ENCODE peak calls at places on chromosomes 7 and 10, in five cellular contexts. R is brain microvascular endothelial cell, D is cardiac muscle cell, G is LNCaP clone FGC, F is heart right ventricle. B is an unnamed sample.

GRCh38 chr7:96330193-96330592 is 8.3 kb upstream of the SLC25A13 start:
- DNase-seq in G (no peak), F (no peak), D (no peak), R (no peak), B (no peak)

GRCh38 chr7:106180721-106181120 is 68.6 kb upstream of the SYPL1 start:
- DNase-seq in G (no peak), D (no peak), R (no peak), F (no peak), B (no peak)

GRCh38 chr7:39847227-39847626 is 102.8 kb upstream of the CDK13 start:
- DNase-seq in R (peak; percentile 25), F (no peak), D (peak; percentile 44), G (no peak), B (no peak)

GRCh38 chr7:16644987-16645592 is 464 bp downstream of the ANKMY2 start:
- DNase-seq in R (no peak), D (peak; percentile 43), F (peak; percentile 43), G (no peak), B (peak; percentile 38)

GRCh38 chr10:88934900-88935672 is 17.5 kb downstream of the ACTA2 start:
- DNase-seq in G (peak; percentile 75), D (peak; percentile 86), R (peak; percentile 59), F (peak; percentile 46), B (peak; percentile 92)

GRCh38 chr10:72697711-72698110 is 5.8 kb downstream of the MCU start:
- DNase-seq in D (peak; percentile 42), R (no peak), F (no peak), G (no peak), B (peak; percentile 44)

GRCh38 chr7:49001610-49002033 is 77.3 kb downstream of the CDC14C start:
- DNase-seq in G (peak; percentile 28), D (peak; percentile 2), R (no peak), F (no peak), B (peak; percentile 0)

GRCh38 chr7:27207348-27207985 is 7.6 kb upstream of the HOXA13 start:
- DNase-seq in D (no peak), G (no peak), R (no peak), F (no peak), B (no peak)

GRCh38 chr10:7260412-7260900 is 150.4 kb downstream of the SFMBT2 start:
- DNase-seq in G (peak; percentile 40), F (no peak), R (peak; percentile 45), D (peak; percentile 98), B (peak; percentile 100)

GRCh38 chr7:28112883-28113540 is 67.6 kb downstream of the JAZF1 start:
- DNase-seq in D (peak; percentile 75), G (no peak), R (peak; percentile 38), F (no peak), B (peak; percentile 46)

GRCh38 chr7:29285451-29285807 is 90.9 kb downstream of the CHN2 start:
- DNase-seq in D (peak; percentile 94), R (peak; percentile 96), F (no peak), G (no peak), B (peak; percentile 88)

GRCh38 chr7:66279912-66280311 is 74.8 kb downstream of the TPST1 start:
- DNase-seq in R (no peak), D (no peak), G (no peak), F (no peak), B (no peak)

GRCh38 chr10:71845410-71846406 is 5.3 kb downstream of the PSAP start:
- DNase-seq in D (peak; percentile 47), F (no peak), G (no peak), R (no peak), B (no peak)

DNA sequence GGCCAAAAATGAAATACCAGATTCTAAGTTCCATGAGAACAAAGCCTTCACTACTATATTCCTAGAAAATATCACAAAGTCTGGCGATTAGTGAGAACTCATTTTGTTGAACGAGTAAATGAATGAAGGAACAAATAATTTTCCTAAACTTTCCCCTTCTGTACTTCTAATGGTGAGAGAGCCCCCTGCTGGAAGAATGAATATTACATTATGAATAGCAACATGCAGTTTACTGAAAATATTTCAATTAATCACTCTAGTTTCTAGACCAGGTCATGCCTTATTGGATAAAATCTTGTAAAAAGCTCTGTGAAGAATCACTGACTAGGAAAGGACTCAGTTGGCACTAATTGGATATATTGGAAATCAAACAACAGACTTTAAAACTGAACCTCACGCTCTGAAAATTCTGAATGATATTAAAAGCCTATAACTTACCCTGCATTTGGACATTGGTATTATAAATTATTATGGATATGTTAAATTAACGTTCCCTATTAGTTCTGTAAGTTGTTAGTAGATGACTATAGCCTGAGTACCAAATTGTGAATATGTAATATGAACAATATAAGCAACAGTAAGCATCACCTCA is 32.4 kb upstream of the MTPN start:
- DNase-seq in R (peak; percentile 8), D (peak; percentile 68), G (no peak), F (no peak), B (peak; percentile 73)
- TF ChIP-seq CTCF in R (peak; percentile 31), D (peak; percentile 55), G (peak; percentile 55), F (peak; percentile 83), B (peak; percentile 53)

GRCh38 chr10:14837756-14838581 is at the start of the genes CDNF, HSPA14 and MSANTD7:
- DNase-seq in R (peak; percentile 98), D (peak; percentile 100), G (peak; percentile 98), F (peak; percentile 100), B (peak; percentile 99)
- H3K4me3 ChIP-seq in R (peak within 1 kb of the TSS; percentile 95), D (peak within 1 kb of the TSS; percentile 92), G (peak within 1 kb of the TSS; percentile 95), F (peak within 1 kb of the TSS; percentile 80), B (peak within 1 kb of the TSS; percentile 99)

GRCh38 chr7:82229164-82229563 is 214.4 kb downstream of the CACNA2D1 start:
- DNase-seq in R (no peak), D (no peak), F (no peak), G (no peak), B (no peak)

GRCh38 chr7:82230826-82231581 is 212.6 kb downstream of the CACNA2D1 start:
- DNase-seq in G (no peak), R (no peak), D (no peak), F (no peak), B (no peak)

GRCh38 chr7:82235710-82236109 is 207.9 kb downstream of the CACNA2D1 start:
- DNase-seq in G (no peak), R (no peak), D (peak; percentile 13), F (no peak), B (peak; percentile 64)

GRCh38 chr7:82234457-82235049 is 209.0 kb downstream of the CACNA2D1 start:
- DNase-seq in D (peak; percentile 65), G (no peak), R (no peak), F (no peak), B (peak; percentile 71)
- TF ChIP-seq CTCF in D (peak; percentile 58), G (peak; percentile 60), R (peak; percentile 42), F (peak; percentile 71), B (peak; percentile 45)

GRCh38 chr7:44881066-44881600 is 4.2 kb downstream of the PURB start:
- DNase-seq in D (peak; percentile 40), R (no peak), G (no peak), F (no peak), B (peak; percentile 40)

GRCh38 chr7:44883961-44884360 is 1.4 kb downstream of the PURB start:
- DNase-seq in D (no peak), G (no peak), F (no peak), R (no peak), B (no peak)

GRCh38 chr7:44882899-44883298 is 2.4 kb downstream of the PURB start:
- DNase-seq in F (no peak), G (no peak), R (no peak), D (no peak), B (no peak)

GRCh38 chr7:44881610-44882009 is 3.7 kb downstream of the PURB start:
- DNase-seq in F (no peak), R (peak; percentile 36), G (no peak), D (peak; percentile 83), B (peak; percentile 77)

DNA sequence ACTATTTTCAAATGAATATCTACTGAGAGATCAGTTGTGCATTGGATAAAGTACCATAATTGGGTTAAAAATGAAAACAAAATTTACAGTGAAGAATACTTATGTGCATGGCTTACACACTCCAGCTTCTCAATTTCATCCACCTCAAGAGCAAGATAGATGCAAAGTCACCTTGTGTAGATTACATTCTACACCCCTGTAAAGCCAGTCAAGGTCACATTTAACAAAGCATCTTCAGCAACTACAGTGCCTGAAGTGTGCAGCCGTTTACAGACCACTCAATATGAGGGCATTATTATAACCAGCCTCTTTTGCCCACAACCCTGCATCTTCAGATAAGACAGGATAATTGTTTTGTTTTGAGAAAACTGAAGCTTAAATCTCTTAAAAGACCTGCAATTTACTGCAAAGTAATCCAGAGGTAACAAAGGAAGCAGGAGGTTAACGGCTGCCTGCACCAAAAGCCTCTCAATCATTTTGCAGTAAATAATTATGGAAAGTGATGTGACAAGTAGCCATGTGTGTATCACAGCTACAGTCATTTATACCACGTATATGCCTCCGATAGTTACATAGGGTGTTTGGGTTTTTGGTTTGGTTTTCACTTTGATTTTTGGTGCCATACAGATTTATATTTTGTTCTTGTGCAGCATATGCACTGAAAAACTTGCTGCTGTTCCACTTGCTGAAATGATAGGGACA is 4.9 kb downstream of the PURB start:
- DNase-seq in D (no peak), G (no peak), F (no peak), R (no peak), B (no peak)
- H3K4me3 ChIP-seq in D (peak overlapping the region; percentile 71), G (no peak overlapping the region), F (no peak overlapping the region), R (peak overlapping the region; percentile 78), B (peak overlapping the region; percentile 6)

B was measured in cardiac fibroblast.